ENCODE peak calls at places on chromosomes 12 and 14, in seven cellular contexts. One of them, this sample, is unnamed.

GRCh38 chr14:50425816-50426215 is 29.1 kb upstream of the CDKL1 start:
- DNase-seq in K562: no peak
- DNase-seq in body of pancreas: no peak
- DNase-seq in sigmoid colon: no peak
- DNase-seq in Peyer's patch: no peak
- DNase-seq in ovary: no peak
- DNase-seq in stomach: no peak
- DNase-seq in this sample: no peak

GRCh38 chr12:87300-87699 is 20.7 kb downstream of the IQSEC3 start:
- DNase-seq in Peyer's patch: no peak
- DNase-seq in ovary: no peak
- DNase-seq in sigmoid colon: no peak
- DNase-seq in body of pancreas: no peak
- DNase-seq in K562: no peak
- DNase-seq in stomach: no peak
- DNase-seq in this sample: no peak

GRCh38 chr14:85528080-85528881 is 1.7 kb upstream of the FLRT2 start:
- DNase-seq in ovary: peak; percentile 57
- DNase-seq in stomach: peak; percentile 35
- DNase-seq in sigmoid colon: peak; percentile 66
- DNase-seq in Peyer's patch: no peak
- DNase-seq in K562: no peak
- DNase-seq in body of pancreas: peak; percentile 61
- DNase-seq in this sample: no peak

GRCh38 chr14:93691042-93691780 is 97.1 kb downstream of the PRIMA1 start:
- DNase-seq in K562: no peak
- DNase-seq in stomach: no peak
- DNase-seq in body of pancreas: no peak
- DNase-seq in Peyer's patch: no peak
- DNase-seq in sigmoid colon: no peak
- DNase-seq in ovary: no peak
- DNase-seq in this sample: no peak

GRCh38 chr14:103124501-103125001 is 1.3 kb downstream of the TNFAIP2 start:
- DNase-seq in body of pancreas: no peak
- DNase-seq in stomach: no peak
- DNase-seq in K562: no peak
- DNase-seq in sigmoid colon: no peak
- DNase-seq in ovary: no peak
- DNase-seq in Peyer's patch: no peak
- DNase-seq in this sample: no peak

GRCh38 chr12:129871991-129872969 is 31.5 kb downstream of the TMEM132D start:
- DNase-seq in Peyer's patch: no peak
- DNase-seq in ovary: no peak
- DNase-seq in stomach: no peak
- DNase-seq in sigmoid colon: no peak
- DNase-seq in body of pancreas: no peak
- DNase-seq in K562: no peak
- DNase-seq in this sample: no peak

GRCh38 chr12:68332726-68333630 is 816 bp upstream of the MDM1 start:
- DNase-seq in sigmoid colon: no peak
- DNase-seq in stomach: no peak
- DNase-seq in body of pancreas: no peak
- DNase-seq in K562: no peak
- DNase-seq in ovary: no peak
- DNase-seq in Peyer's patch: no peak
- DNase-seq in this sample: no peak

GRCh38 chr14:25055998-25056687 is 6.2 kb upstream of the STXBP6 start:
- DNase-seq in K562: no peak
- DNase-seq in body of pancreas: no peak
- DNase-seq in Peyer's patch: no peak
- DNase-seq in ovary: no peak
- DNase-seq in sigmoid colon: no peak
- DNase-seq in stomach: no peak
- DNase-seq in this sample: no peak

GRCh38 chr14:76762617-76763361 is 1.5 kb downstream of the VASH1 start:
- DNase-seq in ovary: no peak
- DNase-seq in body of pancreas: no peak
- DNase-seq in stomach: no peak
- DNase-seq in sigmoid colon: no peak
- DNase-seq in Peyer's patch: peak; percentile 34
- DNase-seq in K562: no peak
- DNase-seq in this sample: no peak

GRCh38 chr12:108916336-108916735 is 36.4 kb downstream of the DAO start:
- DNase-seq in K562: no peak
- DNase-seq in body of pancreas: no peak
- DNase-seq in Peyer's patch: no peak
- DNase-seq in ovary: no peak
- DNase-seq in stomach: no peak
- DNase-seq in sigmoid colon: no peak
- DNase-seq in this sample: no peak

GRCh38 chr12:109140560-109140959 is 24.2 kb downstream of the ACACB start:
- DNase-seq in ovary: no peak
- DNase-seq in sigmoid colon: peak; percentile 20
- DNase-seq in body of pancreas: no peak
- DNase-seq in Peyer's patch: no peak
- DNase-seq in K562: no peak
- DNase-seq in stomach: no peak
- DNase-seq in this sample: no peak

GRCh38 chr12:93151079-93151759 is 222.1 kb upstream of the EEA1 start:
- DNase-seq in Peyer's patch: peak; percentile 64
- DNase-seq in K562: no peak
- DNase-seq in body of pancreas: no peak
- DNase-seq in sigmoid colon: no peak
- DNase-seq in ovary: no peak
- DNase-seq in stomach: no peak
- DNase-seq in this sample: no peak

GRCh38 chr14:96368534-96368933 is 5.2 kb downstream of the GSKIP start:
- DNase-seq in Peyer's patch: no peak
- DNase-seq in stomach: no peak
- DNase-seq in body of pancreas: no peak
- DNase-seq in ovary: no peak
- DNase-seq in K562: peak; percentile 19
- DNase-seq in sigmoid colon: no peak
- DNase-seq in this sample: no peak

GRCh38 chr12:13126494-13126893 is 23.0 kb upstream of the GSG1 start:
- DNase-seq in Peyer's patch: no peak
- DNase-seq in body of pancreas: no peak
- DNase-seq in stomach: no peak
- DNase-seq in sigmoid colon: no peak
- DNase-seq in ovary: no peak
- DNase-seq in K562: no peak
- DNase-seq in this sample: no peak

GRCh38 chr14:101110729-101111619 is 207.5 kb upstream of the RTL1 start:
- DNase-seq in ovary: peak; percentile 12
- DNase-seq in Peyer's patch: peak; percentile 14
- DNase-seq in K562: no peak
- DNase-seq in stomach: peak; percentile 11
- DNase-seq in body of pancreas: no peak
- DNase-seq in sigmoid colon: peak; percentile 45
- DNase-seq in this sample: no peak

GRCh38 chr12:68290126-68290525 is 36.7 kb upstream of the IL22 start:
- DNase-seq in body of pancreas: no peak
- DNase-seq in ovary: no peak
- DNase-seq in stomach: no peak
- DNase-seq in Peyer's patch: no peak
- DNase-seq in K562: no peak
- DNase-seq in sigmoid colon: no peak
- DNase-seq in this sample: no peak

GRCh38 chr14:94386085-94387031 is 2.0 kb downstream of the SERPINA1 start:
- DNase-seq in stomach: no peak
- DNase-seq in K562: no peak
- DNase-seq in Peyer's patch: no peak
- DNase-seq in sigmoid colon: peak; percentile 27
- DNase-seq in ovary: no peak
- DNase-seq in body of pancreas: no peak
- DNase-seq in this sample: no peak

GRCh38 chr12:94109154-94109553 is 39.2 kb upstream of the PLXNC1 start:
- DNase-seq in K562: peak; percentile 35
- DNase-seq in Peyer's patch: no peak
- DNase-seq in body of pancreas: no peak
- DNase-seq in sigmoid colon: no peak
- DNase-seq in ovary: no peak
- DNase-seq in stomach: no peak
- DNase-seq in this sample: no peak

GRCh38 chr12:58174316-58174715 is 232.9 kb downstream of the ATP23 start:
- DNase-seq in sigmoid colon: no peak
- DNase-seq in Peyer's patch: no peak
- DNase-seq in K562: no peak
- DNase-seq in ovary: no peak
- DNase-seq in stomach: no peak
- DNase-seq in body of pancreas: no peak
- DNase-seq in this sample: no peak

DNA sequence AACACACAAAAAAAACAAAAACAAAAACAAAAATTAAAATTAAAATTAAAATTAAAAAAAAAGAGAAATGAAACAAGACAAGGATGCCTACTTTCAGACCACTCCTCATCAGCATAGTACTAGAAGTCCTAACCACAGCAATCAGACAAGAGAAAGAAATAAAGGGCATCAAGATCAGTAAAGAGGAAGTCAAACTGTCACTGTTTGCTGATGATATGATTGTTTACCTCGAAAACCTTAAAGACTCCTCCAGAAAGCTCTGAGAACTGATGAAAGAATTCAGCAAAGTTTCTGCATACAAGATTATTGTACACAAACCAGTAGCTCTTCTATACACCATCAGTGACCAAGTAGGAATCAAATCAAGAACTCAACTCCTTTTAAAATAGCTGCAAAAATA is 29.2 kb downstream of the ALG10 start:
- DNase-seq in ovary: no peak
- DNase-seq in body of pancreas: no peak
- DNase-seq in K562: no peak
- DNase-seq in sigmoid colon: no peak
- DNase-seq in stomach: no peak
- DNase-seq in Peyer's patch: no peak
- DNase-seq in this sample: no peak
- H3K9me3 ChIP-seq in ovary: no peaks in the 10 kb centered on the region
- H3K9me3 ChIP-seq in body of pancreas: peaks cover 20% of the 10 kb centered on the region
- H3K9me3 ChIP-seq in K562: no peaks in the 10 kb centered on the region
- H3K9me3 ChIP-seq in sigmoid colon: no peaks in the 10 kb centered on the region
- H3K9me3 ChIP-seq in stomach: no peaks in the 10 kb centered on the region
- H3K9me3 ChIP-seq in Peyer's patch: no peaks in the 10 kb centered on the region
- H3K9me3 ChIP-seq in this sample: no peaks in the 10 kb centered on the region

GRCh38 chr12:107025691-107026090 is 38.7 kb upstream of the MTERF2 start:
- DNase-seq in Peyer's patch: no peak
- DNase-seq in body of pancreas: no peak
- DNase-seq in K562: no peak
- DNase-seq in sigmoid colon: no peak
- DNase-seq in stomach: no peak
- DNase-seq in ovary: no peak
- DNase-seq in this sample: no peak

GRCh38 chr12:107032266-107032665 is 45.3 kb upstream of the MTERF2 start:
- DNase-seq in ovary: no peak
- DNase-seq in body of pancreas: no peak
- DNase-seq in Peyer's patch: no peak
- DNase-seq in K562: no peak
- DNase-seq in stomach: no peak
- DNase-seq in sigmoid colon: no peak
- DNase-seq in this sample: no peak

GRCh38 chr12:107027304-107028053 is 40.5 kb upstream of the MTERF2 start:
- DNase-seq in K562: no peak
- DNase-seq in stomach: no peak
- DNase-seq in ovary: peak; percentile 30
- DNase-seq in sigmoid colon: no peak
- DNase-seq in Peyer's patch: no peak
- DNase-seq in body of pancreas: peak; percentile 61
- DNase-seq in this sample: no peak
- TF ChIP-seq POLR2A in K562: no peak
- TF ChIP-seq POLR2A in stomach: no peak
- TF ChIP-seq POLR2A in ovary: no peak
- TF ChIP-seq POLR2A in sigmoid colon: no peak
- TF ChIP-seq POLR2A in Peyer's patch: peak; percentile 20
- TF ChIP-seq POLR2A in body of pancreas: no peak
- TF ChIP-seq POLR2A in this sample: no peak

GRCh38 chr12:105783983-105784947 is 354.5 kb downstream of the NUAK1 start:
- DNase-seq in ovary: no peak
- DNase-seq in stomach: no peak
- DNase-seq in K562: no peak
- DNase-seq in Peyer's patch: no peak
- DNase-seq in sigmoid colon: no peak
- DNase-seq in body of pancreas: no peak
- DNase-seq in this sample: no peak
- H3K4me3 ChIP-seq in ovary: no peak overlapping the region
- H3K4me3 ChIP-seq in stomach: no peak overlapping the region
- H3K4me3 ChIP-seq in K562: no peak overlapping the region
- H3K4me3 ChIP-seq in Peyer's patch: no peak overlapping the region
- H3K4me3 ChIP-seq in sigmoid colon: no peak overlapping the region
- H3K4me3 ChIP-seq in body of pancreas: no peak overlapping the region
- H3K4me3 ChIP-seq in this sample: no peak overlapping the region

DNA sequence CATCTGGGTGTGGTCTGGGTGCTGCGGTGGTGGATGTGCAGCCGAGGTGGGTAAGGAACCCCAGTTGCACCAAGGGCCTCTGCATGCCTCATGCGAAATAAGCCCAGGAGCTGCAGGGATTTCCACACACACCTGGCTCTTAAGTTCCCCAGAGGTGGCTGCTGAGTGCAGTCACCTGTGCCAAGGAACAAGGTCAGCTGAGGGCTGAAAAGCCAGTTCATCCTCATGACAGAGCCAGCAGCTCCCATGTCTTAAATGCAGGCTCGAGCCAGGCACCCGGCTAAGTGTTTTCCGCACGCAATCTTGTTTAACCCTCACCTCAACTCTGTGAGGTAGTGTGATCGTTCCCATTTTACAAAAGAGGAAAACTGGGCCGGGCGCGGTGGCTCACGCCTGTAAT is 9.7 kb downstream of the HVCN1 start:
- DNase-seq in body of pancreas: no peak
- DNase-seq in sigmoid colon: no peak
- DNase-seq in Peyer's patch: no peak
- DNase-seq in K562: no peak
- DNase-seq in stomach: no peak
- DNase-seq in ovary: no peak
- DNase-seq in this sample: no peak
- H3K9me3 ChIP-seq in body of pancreas: no peaks in the 10 kb centered on the region
- H3K9me3 ChIP-seq in sigmoid colon: no peaks in the 10 kb centered on the region
- H3K9me3 ChIP-seq in Peyer's patch: no peaks in the 10 kb centered on the region
- H3K9me3 ChIP-seq in K562: no peaks in the 10 kb centered on the region
- H3K9me3 ChIP-seq in stomach: no peaks in the 10 kb centered on the region
- H3K9me3 ChIP-seq in ovary: no peaks in the 10 kb centered on the region
- H3K9me3 ChIP-seq in this sample: no peaks in the 10 kb centered on the region

GRCh38 chr12:56661979-56662638 is 16.3 kb upstream of the ATP5F1B start:
- DNase-seq in ovary: no peak
- DNase-seq in sigmoid colon: no peak
- DNase-seq in K562: no peak
- DNase-seq in Peyer's patch: no peak
- DNase-seq in stomach: no peak
- DNase-seq in body of pancreas: no peak
- DNase-seq in this sample: no peak
- TF ChIP-seq POLR2A in ovary: no peak
- TF ChIP-seq POLR2A in sigmoid colon: no peak
- TF ChIP-seq POLR2A in K562: peak; percentile 79
- TF ChIP-seq POLR2A in Peyer's patch: no peak
- TF ChIP-seq POLR2A in stomach: no peak
- TF ChIP-seq POLR2A in body of pancreas: no peak
- TF ChIP-seq POLR2A in this sample: no peak